ENCODE peak calls at places on chromosomes 6 and 20, in seven cellular contexts. Q is AG09309, H is fibroblast of lung, K is spleen, B is transverse colon, S is endodermal cell, Z is PC-3. X is an unnamed sample.

GRCh38 chr20:49505518-49505917 is 23.1 kb upstream of the KCNB1 start:
- DNase-seq in Q (no peak), H (peak; percentile 11), K (no peak), B (no peak), S (peak; percentile 87), Z (no peak), X (peak; percentile 68)

GRCh38 chr20:49786671-49787370 is 25.8 kb upstream of the SLC9A8 start:
- DNase-seq in Q (no peak), H (peak; percentile 34), K (no peak), B (no peak), S (no peak), Z (peak; percentile 63), X (peak; percentile 49)

GRCh38 chr6:71465096-71465495 is 176.5 kb downstream of the OGFRL1 start:
- DNase-seq in Q (no peak), H (no peak), K (no peak), B (no peak), S (no peak), Z (no peak), X (no peak)

GRCh38 chr6:38973178-38974057 is 75.2 kb upstream of the GLP1R start:
- DNase-seq in Q (peak; percentile 52), H (peak; percentile 78), K (no peak), B (no peak), S (no peak), Z (peak; percentile 87), X (peak; percentile 76)

GRCh38 chr20:63572788-63573738 is 976 bp downstream of the HELZ2 start:
- DNase-seq in Q (no peak), H (no peak), K (peak; percentile 80), B (no peak), S (peak; percentile 75), Z (peak; percentile 13), X (no peak)

GRCh38 chr6:33205172-33206026 is 944 bp downstream of the HSD17B8 start:
- DNase-seq in Q (no peak), H (no peak), K (peak; percentile 75), B (no peak), S (peak; percentile 77), Z (peak; percentile 76), X (no peak)

GRCh38 chr20:63008541-63009043 is 1.8 kb upstream of the BHLHE23 start:
- DNase-seq in Q (no peak), H (no peak), K (no peak), B (no peak), S (peak; percentile 56), Z (no peak), X (no peak)

GRCh38 chr6:37459981-37460800 is 27.2 kb downstream of the CMTR1 start:
- DNase-seq in Q (no peak), H (no peak), K (no peak), B (no peak), S (peak; percentile 80), Z (no peak), X (no peak)

GRCh38 chr6:97306946-97307345 is 23.9 kb upstream of the MMS22L start:
- DNase-seq in Q (no peak), H (no peak), K (no peak), B (no peak), S (no peak), Z (no peak), X (no peak)

DNA sequence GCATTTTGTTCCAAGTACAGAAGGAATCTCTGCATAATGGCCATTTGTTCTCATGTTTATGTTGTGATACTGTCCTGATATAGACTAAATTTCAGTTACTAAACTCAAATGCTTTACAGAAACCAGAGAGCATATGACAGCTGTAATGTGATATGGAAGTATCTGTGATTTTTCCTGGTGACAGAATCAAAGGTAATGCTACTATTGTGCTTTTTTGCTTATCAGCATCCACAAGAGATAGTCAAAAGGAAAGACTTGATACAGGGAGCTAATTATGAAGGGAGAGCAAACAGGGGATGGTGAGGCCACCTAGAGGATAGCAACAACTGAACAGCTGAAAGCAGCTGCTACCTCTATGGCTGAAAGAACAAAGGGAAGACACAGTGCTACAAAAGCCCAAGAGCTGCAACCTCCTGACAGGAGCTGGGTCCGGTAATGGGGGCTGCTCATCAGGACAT is 181.4 kb downstream of the PHF3 start:
- DNase-seq in Q (no peak), H (no peak), K (no peak), B (no peak), S (peak; percentile 72), Z (peak; percentile 21), X (peak; percentile 40)
- TF ChIP-seq CTCF in Q (peak; percentile 40), H (peak; percentile 26), K (no peak), B (no peak), S (peak; percentile 69), Z (peak; percentile 45), X (peak; percentile 53)

GRCh38 chr20:45469336-45470261 is at the start of gene WFDC2:
- DNase-seq in Q (no peak), H (no peak), K (no peak), B (peak; percentile 38), S (peak; percentile 92), Z (no peak), X (no peak)
- H3K4me3 ChIP-seq in Q (peak within 1 kb of the TSS; percentile 29), H (peak within 1 kb of the TSS; percentile 10), K (peak within 1 kb of the TSS; percentile 28), B (peak within 1 kb of the TSS; percentile 52), S (peak within 1 kb of the TSS; percentile 84), Z (no peak within 1 kb of the TSS), X (peak within 1 kb of the TSS; percentile 21)

GRCh38 chr6:28968476-28968875 is 36.6 kb downstream of the ZNF311 start:
- DNase-seq in Q (no peak), H (no peak), K (no peak), B (no peak), S (no peak), Z (no peak), X (no peak)
- TF ChIP-seq CTCF in Q (no peak), H (no peak), K (no peak), B (no peak), S (no peak), Z (no peak), X (no peak)

DNA sequence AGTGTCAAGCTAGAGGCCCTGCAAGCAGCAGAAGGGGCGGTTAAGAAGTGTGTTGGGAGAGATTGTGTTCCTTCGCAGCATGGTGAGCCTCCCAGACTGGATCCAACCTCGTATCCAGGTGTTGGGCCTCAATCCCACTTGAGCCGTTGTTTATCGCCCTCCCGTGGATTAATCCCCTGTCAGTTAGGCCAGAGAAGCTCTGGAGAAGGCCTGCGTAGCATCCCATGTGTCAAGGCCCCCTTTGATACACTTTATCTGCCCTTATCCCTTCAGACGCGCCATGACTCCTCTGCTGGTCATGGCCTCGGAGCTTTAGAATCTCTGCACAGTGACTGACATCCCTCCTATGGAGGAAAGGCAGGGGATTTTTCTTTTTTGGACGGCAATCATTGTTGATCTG is 181.0 kb downstream of the ZFP64 start:
- DNase-seq in Q (no peak), H (no peak), K (no peak), B (no peak), S (peak; percentile 78), Z (no peak), X (no peak)
- H3K4me3 ChIP-seq in Q (no peak overlapping the region), H (no peak overlapping the region), K (no peak overlapping the region), B (no peak overlapping the region), S (no peak overlapping the region), Z (no peak overlapping the region), X (no peak overlapping the region)

DNA sequence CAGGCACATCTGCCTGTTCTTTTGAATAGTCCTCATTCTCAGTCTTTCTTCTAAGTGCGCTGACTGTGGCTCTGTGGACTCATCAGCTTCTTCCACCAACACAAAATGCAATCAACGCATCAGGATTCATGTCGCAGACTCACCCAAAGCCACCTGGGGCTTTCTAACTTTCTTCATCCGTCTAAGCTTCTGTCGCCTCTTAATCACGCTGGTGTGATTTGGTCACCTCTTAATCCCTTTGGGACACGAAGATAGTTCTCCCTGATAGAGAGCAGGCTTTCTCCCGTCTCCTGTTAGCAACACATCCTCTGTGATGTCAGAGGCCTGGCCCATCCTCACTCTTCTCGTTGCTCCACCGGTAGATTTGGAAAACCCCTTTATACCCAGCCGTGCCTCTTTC is 78.0 kb upstream of the FOXQ1 start:
- DNase-seq in Q (no peak), H (no peak), K (no peak), B (no peak), S (peak; percentile 47), Z (no peak), X (no peak)
- TF ChIP-seq CTCF in Q (no peak), H (no peak), K (no peak), B (no peak), S (no peak), Z (no peak), X (no peak)

X was measured in cardiac fibroblast.